ENCODE peak calls at places on chromosome 13, in four cellular contexts. G, P, B and I are unnamed samples.

GRCh38 chr13:89936256-89936655 is 1411.2 kb upstream of the MIR17HG start:
- DNase-seq in B (no peak), G (no peak), P (no peak), I (no peak)

GRCh38 chr13:23960566-23961156 is 63.4 kb upstream of the C1QTNF9B start:
- DNase-seq in P (no peak), G (peak; percentile 66), B (no peak), I (no peak)

GRCh38 chr13:97262058-97262457 is 39.9 kb downstream of the MBNL2 start:
- DNase-seq in P (no peak), G (no peak), B (no peak), I (no peak)

GRCh38 chr13:34046457-34046856 is 228.5 kb downstream of the RFC3 start:
- DNase-seq in G (no peak), B (no peak), P (no peak), I (no peak)

GRCh38 chr13:70856025-70856424 is 747.8 kb upstream of the KLHL1 start:
- DNase-seq in B (no peak), G (no peak), P (no peak), I (no peak)

GRCh38 chr13:59176775-59177174 is 987.0 kb downstream of the DIAPH3 start:
- DNase-seq in G (peak; percentile 64), P (no peak), B (no peak), I (no peak)

GRCh38 chr13:91520952-91521351 is 122.5 kb downstream of the GPC5 start:
- DNase-seq in G (no peak), P (no peak), B (no peak), I (no peak)

GRCh38 chr13:112592181-112592580 is 4.2 kb upstream of the TUBGCP3 start:
- DNase-seq in G (no peak), P (no peak), B (no peak), I (no peak)

GRCh38 chr13:109275848-109276247 is 510.5 kb downstream of the IRS2 start:
- DNase-seq in G (peak; percentile 70), P (no peak), B (no peak), I (no peak)

GRCh38 chr13:97194473-97194872 is 27.7 kb upstream of the MBNL2 start:
- DNase-seq in G (no peak), B (no peak), P (no peak), I (no peak)

GRCh38 chr13:59099182-59099950 is 1064.4 kb downstream of the DIAPH3 start:
- DNase-seq in P (no peak), B (no peak), G (no peak), I (no peak)

GRCh38 chr13:25732146-25732865 is 319.5 kb downstream of the SHISA2 start:
- DNase-seq in P (no peak), G (no peak), B (no peak), I (peak; percentile 54)

GRCh38 chr13:43804461-43805070 is 17.8 kb upstream of the ENOX1 start:
- DNase-seq in B (no peak), G (peak; percentile 83), P (no peak), I (no peak)

GRCh38 chr13:30577381-30577780 is 40.3 kb upstream of the USPL1 start:
- DNase-seq in P (no peak), B (no peak), G (no peak), I (peak; percentile 46)

GRCh38 chr13:101755228-101755887 is 302.9 kb downstream of the ITGBL1 start:
- DNase-seq in B (no peak), P (no peak), G (no peak), I (no peak)

GRCh38 chr13:77919351-77920294 is 992 bp upstream of the EDNRB start:
- DNase-seq in P (peak; percentile 23), B (no peak), G (no peak), I (peak; percentile 0)

GRCh38 chr13:44903596-44903995 is 85.7 kb downstream of the NUFIP1 start:
- DNase-seq in B (peak; percentile 58), P (peak; percentile 47), G (no peak), I (peak; percentile 98)

GRCh38 chr13:99308481-99309087 is 1.4 kb upstream of the GPR183 start:
- DNase-seq in G (no peak), P (no peak), B (no peak), I (no peak)

DNA sequence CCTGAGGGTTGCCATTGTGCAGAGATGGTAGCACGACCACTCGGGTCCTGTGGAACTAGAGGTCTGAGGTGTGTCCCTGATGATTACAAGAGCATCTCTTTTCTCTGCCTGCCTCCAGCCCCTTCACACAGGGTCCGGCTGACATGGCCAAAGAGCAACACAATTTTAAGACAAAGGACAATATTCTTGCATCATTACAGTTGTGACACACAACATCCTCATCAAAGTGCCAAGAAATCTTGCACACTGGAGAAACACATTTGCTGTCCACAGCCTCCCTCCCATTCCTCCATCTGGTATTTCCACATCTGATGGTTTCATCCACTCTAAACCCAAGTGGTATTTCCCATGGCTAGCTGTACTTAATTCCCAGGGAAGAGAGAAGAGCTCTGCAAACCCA is 12.8 kb downstream of the COL4A1 start:
- DNase-seq in P (no peak), B (no peak), G (no peak), I (no peak)
- H3K4me3 ChIP-seq in P (no peak overlapping the region), B (no peak overlapping the region), G (no peak overlapping the region), I (no peak overlapping the region)

GRCh38 chr13:114296902-114297301 is 15.5 kb downstream of the UPF3A start:
- DNase-seq in P (no peak), G (no peak), B (no peak), I (no peak)
- H3K9me3 ChIP-seq in P (no peaks in the 10 kb centered on the region), G (no peaks in the 10 kb centered on the region), B (no peaks in the 10 kb centered on the region), I (no peaks in the 10 kb centered on the region)

GRCh38 chr13:67223742-67224141 is 6.4 kb downstream of the PCDH9 start:
- DNase-seq in P (no peak), G (no peak), B (no peak), I (no peak)
- H3K4me3 ChIP-seq in P (no peak overlapping the region), G (no peak overlapping the region), B (peak overlapping the region; percentile 14), I (no peak overlapping the region)

GRCh38 chr13:50919291-50919690 is 9.7 kb downstream of the RNASEH2B start:
- DNase-seq in B (no peak), G (no peak), P (no peak), I (no peak)
- H3K9me3 ChIP-seq in B (peaks cover 27% of the 10 kb centered on the region), G (peaks cover 29% of the 10 kb centered on the region), P (peaks cover 10% of the 10 kb centered on the region), I (peaks cover 33% of the 10 kb centered on the region)

GRCh38 chr13:35190241-35190640 is 248.2 kb downstream of the NBEA start:
- DNase-seq in P (no peak), B (no peak), G (no peak), I (no peak)

DNA sequence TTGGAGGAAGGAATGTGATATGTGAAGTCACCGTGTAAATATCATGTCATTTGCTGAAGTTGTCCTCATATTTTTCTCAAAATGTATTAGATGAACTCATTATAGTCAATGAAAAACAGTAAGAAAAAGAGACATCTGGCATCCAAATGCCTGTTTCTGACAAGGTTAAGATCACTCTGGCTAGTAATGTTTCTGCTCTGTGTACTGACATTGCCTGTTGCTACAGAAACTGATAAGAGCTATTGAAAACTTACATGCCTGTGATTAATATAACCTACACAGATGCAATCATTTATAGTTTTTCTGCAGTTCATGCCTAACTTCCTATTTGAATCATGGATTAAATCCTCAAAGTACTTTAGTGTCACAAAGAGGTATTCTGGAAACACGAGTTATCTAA is 249.8 kb downstream of the NBEA start:
- DNase-seq in G (no peak), B (no peak), P (no peak), I (no peak)
- H3K4me3 ChIP-seq in G (no peak overlapping the region), B (no peak overlapping the region), P (no peak overlapping the region), I (no peak overlapping the region)

DNA sequence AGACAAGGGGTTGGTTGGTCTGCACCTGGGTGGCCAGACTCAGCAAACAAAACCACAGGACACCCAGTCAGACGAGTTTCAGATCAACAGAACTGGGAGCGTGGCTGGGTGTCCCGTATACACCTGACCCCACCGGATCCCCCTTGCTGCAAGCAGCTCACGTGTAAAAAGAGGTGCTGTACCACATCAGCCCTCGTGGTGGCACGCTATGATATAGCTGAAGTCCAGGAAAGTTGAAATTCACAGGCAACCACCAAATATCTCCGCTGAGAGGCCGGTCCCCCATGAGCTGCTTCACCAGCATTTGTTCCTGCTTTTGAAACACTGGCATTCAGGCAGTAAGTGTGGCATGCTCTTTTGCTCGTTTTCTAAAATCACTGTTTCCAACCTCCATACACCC is 92.3 kb downstream of the TUBA3C start:
- DNase-seq in G (no peak), B (no peak), P (no peak), I (peak; percentile 8)
- H3K9me3 ChIP-seq in G (peaks cover 36% of the 10 kb centered on the region), B (peaks cover 20% of the 10 kb centered on the region), P (no peaks in the 10 kb centered on the region), I (no peaks in the 10 kb centered on the region)

GRCh38 chr13:35479223-35479536 is 2.7 kb upstream of the MAB21L1 start:
- DNase-seq in B (no peak), G (no peak), P (no peak), I (no peak)

GRCh38 chr13:35475960-35476943 is at the start of gene MAB21L1:
- DNase-seq in P (no peak), B (peak; percentile 38), G (peak; percentile 67), I (peak; percentile 61)

GRCh38 chr13:35481777-35482176 is 5.3 kb upstream of the MAB21L1 start:
- DNase-seq in P (no peak), B (no peak), G (no peak), I (no peak)

GRCh38 chr13:35479691-35480090 is 3.2 kb upstream of the MAB21L1 start:
- DNase-seq in B (no peak), P (no peak), G (no peak), I (no peak)

GRCh38 chr13:35478384-35479222 is 2.1 kb upstream of the MAB21L1 start:
- DNase-seq in P (no peak), G (peak; percentile 44), B (no peak), I (no peak)
- H3K4me3 ChIP-seq in P (no peak overlapping the region), G (peak overlapping the region; percentile 1), B (no peak overlapping the region), I (no peak overlapping the region)

DNA sequence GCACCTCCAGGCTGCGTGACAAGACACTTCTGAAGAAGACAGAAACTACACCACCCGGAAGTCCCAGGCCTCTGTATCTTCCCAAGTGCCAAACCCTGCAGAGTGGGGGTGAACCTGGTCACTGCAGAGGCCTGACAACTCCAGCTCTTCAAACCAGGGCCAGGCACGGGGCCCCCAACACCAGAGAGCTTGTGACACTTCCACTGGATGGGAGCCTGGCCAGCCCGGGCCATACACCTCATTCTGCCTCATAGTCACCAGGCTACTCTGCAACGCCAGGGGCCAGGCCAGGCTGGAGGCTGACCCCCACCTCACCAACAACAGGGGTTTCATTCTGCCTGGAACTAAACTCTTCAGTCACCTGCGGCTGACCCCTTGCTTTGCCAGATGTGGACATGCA is 23.1 kb downstream of the TUBA3C start:
- DNase-seq in G (no peak), P (no peak), B (no peak), I (no peak)
- H3K9me3 ChIP-seq in G (peaks cover 12% of the 10 kb centered on the region), P (no peaks in the 10 kb centered on the region), B (peaks cover 28% of the 10 kb centered on the region), I (no peaks in the 10 kb centered on the region)